ENCODE peak calls at places on chromosome 6, in four cellular contexts. I is A549; A is left colon; X is stimulated activated naive CD8-positive, alpha-beta T cell treated with anti-CD3 and anti-CD28 coated beads, Interleukin-15, amount 100 ng/mL, for 72 hours. T is an unnamed sample.

GRCh38 chr6:42618686-42619085 is 54.9 kb downstream of the UBR2 start:
- DNase-seq in I (no peak), A (no peak), X (no peak), T (no peak)

GRCh38 chr6:79249136-79249535 is 14.7 kb upstream of the HMGN3 start:
- DNase-seq in I (no peak), A (no peak), X (no peak), T (no peak)

GRCh38 chr6:116279232-116280160 is at the start of gene TSPYL1:
- DNase-seq in I (peak; percentile 94), A (peak; percentile 97), X (peak; percentile 95), T (peak; percentile 91)

GRCh38 chr6:3017304-3017703 is 17.6 kb downstream of the NQO2 start:
- DNase-seq in I (no peak), A (no peak), X (no peak), T (no peak)

GRCh38 chr6:42254505-42254904 is 36.8 kb upstream of the MRPS10 start:
- DNase-seq in I (no peak), A (no peak), X (no peak), T (no peak)

GRCh38 chr6:14520029-14520428 is 402.5 kb downstream of the CD83 start:
- DNase-seq in I (no peak), A (no peak), X (no peak), T (no peak)

GRCh38 chr6:95649451-95649850 is 72.1 kb downstream of the MANEA start:
- DNase-seq in I (no peak), A (no peak), X (no peak), T (no peak)

GRCh38 chr6:84017709-84018452 is 15.7 kb upstream of the MRAP2 start:
- DNase-seq in I (no peak), A (no peak), X (no peak), T (no peak)